ENCODE peak calls at places on chromosomes 12 and 14, in nine cellular contexts. B, A, I, V, S, F, L, X and G are unnamed samples. For H3K4me1, the result is how much of the 10 kb centered on the place peaks cover.

GRCh38 chr14:37150414-37150813 is 22.0 kb downstream of the SLC25A21 start:
- DNase-seq in B (peak), A (no peak), I (no peak), V (no peak), S (no peak), F (no peak), L (peak), X (no peak), G (no peak)

GRCh38 chr12:2475984-2476383 is 318.8 kb upstream of the FKBP4 start:
- DNase-seq in B (no peak), A (no peak), I (no peak), V (no peak), S (no peak), F (no peak), L (no peak), X (no peak), G (no peak)

GRCh38 chr14:31945701-31946100 is 131.4 kb upstream of the ARHGAP5 start:
- DNase-seq in B (no peak), A (no peak), I (no peak), V (no peak), S (no peak), F (no peak), L (no peak), X (peak), G (no peak)

GRCh38 chr14:101881426-101881825 is 82.9 kb upstream of the DYNC1H1 start:
- DNase-seq in B (no peak), A (no peak), I (no peak), V (peak), S (no peak), F (no peak), L (no peak), X (no peak), G (no peak)

GRCh38 chr14:91283666-91284065 is 39.2 kb upstream of the GPR68 start:
- DNase-seq in B (peak), A (no peak), I (no peak), V (no peak), S (no peak), F (no peak), L (no peak), X (no peak), G (no peak)

GRCh38 chr12:129615001-129615400 is 288.8 kb downstream of the TMEM132D start:
- DNase-seq in B (no peak), A (no peak), I (no peak), V (no peak), S (no peak), F (no peak), L (no peak), X (no peak), G (no peak)

GRCh38 chr14:25006961-25007795 is 42.8 kb downstream of the STXBP6 start:
- DNase-seq in B (peak), A (no peak), I (no peak), V (no peak), S (no peak), F (no peak), L (peak), X (no peak), G (no peak)

GRCh38 chr12:92019491-92020277 is 126.0 kb downstream of the BTG1 start:
- DNase-seq in B (no peak), A (no peak), I (no peak), V (no peak), S (no peak), F (no peak), L (no peak), X (no peak), G (no peak)

GRCh38 chr14:77457115-77457521 is 283 bp downstream of the VIPAS39 start:
- DNase-seq in B (peak), A (no peak), I (no peak), V (peak), S (no peak), F (no peak), L (no peak), X (no peak), G (no peak)

GRCh38 chr12:3545121-3545796 is 54.3 kb downstream of the PRMT8 start:
- DNase-seq in B (no peak), A (no peak), I (no peak), V (no peak), S (no peak), F (no peak), L (no peak), X (no peak), G (no peak)

GRCh38 chr14:65169351-65169750 is 67.0 kb upstream of the MAX start:
- DNase-seq in B (peak), A (no peak), I (no peak), V (no peak), S (no peak), F (no peak), L (no peak), X (no peak), G (no peak)

GRCh38 chr14:65961004-65961403 is 525.2 kb upstream of the CCDC196 start:
- DNase-seq in B (peak), A (peak), I (no peak), V (no peak), S (no peak), F (no peak), L (peak), X (peak), G (peak)

GRCh38 chr14:59632381-59632780 is 55.8 kb upstream of the CCDC175 start:
- DNase-seq in B (peak), A (no peak), I (no peak), V (no peak), S (peak), F (no peak), L (peak), X (peak), G (no peak)

GRCh38 chr12:106369624-106370346 is 12.2 kb downstream of the POLR3B start:
- DNase-seq in B (peak), A (no peak), I (no peak), V (no peak), S (no peak), F (no peak), L (peak), X (no peak), G (no peak)

GRCh38 chr12:117441751-117442150 is 80.3 kb upstream of the NOS1 start:
- DNase-seq in B (no peak), A (peak), I (no peak), V (peak), S (peak), F (no peak), L (peak), X (no peak), G (no peak)

GRCh38 chr12:124336742-124337520 is 42.0 kb downstream of the RFLNA start:
- DNase-seq in B (no peak), A (no peak), I (no peak), V (no peak), S (no peak), F (no peak), L (no peak), X (no peak), G (no peak)

GRCh38 chr12:14563051-14563450 is 4.6 kb downstream of the PLBD1 start:
- DNase-seq in B (no peak), A (no peak), I (no peak), V (no peak), S (no peak), F (no peak), L (no peak), X (no peak), G (no peak)

GRCh38 chr14:94449930-94450329 is 2.7 kb downstream of the SERPINA11 start:
- DNase-seq in B (no peak), A (no peak), I (no peak), V (no peak), S (no peak), F (no peak), L (no peak), X (no peak), G (no peak)

GRCh38 chr12:116520801-116521471 is 38.2 kb upstream of the MAP1LC3B2 start:
- DNase-seq in B (peak), A (no peak), I (no peak), V (no peak), S (peak), F (no peak), L (no peak), X (no peak), G (no peak)

GRCh38 chr12:14769462-14769836 is 33.8 kb downstream of the WBP11 start:
- DNase-seq in B (peak), A (peak), I (peak), V (peak), S (peak), F (peak), L (peak), X (peak), G (peak)

GRCh38 chr12:6382371-6382770 is 1.6 kb upstream of the LTBR start:
- DNase-seq in B (no peak), A (no peak), I (no peak), V (no peak), S (no peak), F (no peak), L (no peak), X (no peak), G (no peak)

GRCh38 chr14:67482765-67483164 is 5.8 kb downstream of the TMEM229B start:
- DNase-seq in B (no peak), A (no peak), I (no peak), V (no peak), S (no peak), F (no peak), L (no peak), X (no peak), G (no peak)

GRCh38 chr12:104243971-104244370 is 28.4 kb downstream of the TXNRD1 start:
- DNase-seq in B (no peak), A (no peak), I (no peak), V (no peak), S (no peak), F (no peak), L (no peak), X (no peak), G (no peak)

GRCh38 chr12:27095346-27095745 is 13.0 kb upstream of the C12orf71 start:
- DNase-seq in B (no peak), A (no peak), I (no peak), V (no peak), S (peak), F (no peak), L (no peak), X (no peak), G (no peak)

GRCh38 chr12:53336137-53336785 is at the start of gene SP7:
- DNase-seq in B (no peak), A (no peak), I (no peak), V (no peak), S (no peak), F (no peak), L (no peak), X (no peak), G (no peak)

GRCh38 chr12:6533653-6534157 is 612 bp upstream of the GAPDH start:
- DNase-seq in B (peak), A (peak), I (peak), V (peak), S (peak), F (peak), L (peak), X (peak), G (peak)

GRCh38 chr12:118337194-118337838 is 35.4 kb downstream of the TAOK3 start:
- DNase-seq in B (peak), A (no peak), I (no peak), V (no peak), S (peak), F (no peak), L (peak), X (no peak), G (no peak)

GRCh38 chr14:24095196-24096068 is 1.3 kb downstream of the PCK2 start:
- DNase-seq in B (peak), A (peak), I (peak), V (no peak), S (no peak), F (peak), L (peak), X (peak), G (peak)

GRCh38 chr12:11834925-11835324 is 185.5 kb downstream of the ETV6 start:
- DNase-seq in B (no peak), A (no peak), I (no peak), V (no peak), S (no peak), F (no peak), L (no peak), X (no peak), G (no peak)
- H3K4me1 ChIP-seq in B (under half), A (half or more), I (under half), V (half or more), S (under half), F (under half), L (under half), X (half or more), G (under half)

GRCh38 chr12:98646165-98646764 is 1.2 kb downstream of the APAF1 start:
- DNase-seq in B (peak), A (no peak), I (no peak), V (no peak), S (no peak), F (no peak), L (peak), X (no peak), G (no peak)

GRCh38 chr12:98639526-98639925 is 5.1 kb downstream of the IKBIP start:
- DNase-seq in B (no peak), A (no peak), I (no peak), V (no peak), S (no peak), F (no peak), L (no peak), X (no peak), G (no peak)

GRCh38 chr12:98644712-98645571 is at the start of the genes APAF1 and IKBIP:
- DNase-seq in B (peak), A (peak), I (peak), V (peak), S (peak), F (peak), L (peak), X (peak), G (peak)

GRCh38 chr12:98645572-98646067 is 530 bp downstream of the APAF1 start:
- DNase-seq in B (no peak), A (no peak), I (no peak), V (peak), S (peak), F (peak), L (peak), X (peak), G (peak)

DNA sequence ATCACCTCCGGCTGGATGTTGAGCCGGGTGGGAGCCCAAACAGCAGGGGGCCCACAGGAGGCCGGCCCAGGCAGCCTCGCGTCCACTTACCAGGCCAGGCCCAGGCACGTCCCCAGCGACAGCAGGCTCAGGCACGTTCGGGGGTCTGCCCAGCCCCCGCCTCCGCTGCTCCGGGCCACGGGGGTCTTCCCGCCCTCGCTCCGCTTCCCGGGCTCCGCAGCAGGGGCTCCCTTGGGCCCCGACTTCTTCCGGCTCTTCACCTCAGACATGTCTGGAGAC is 216 bp downstream of the IKBIP start:
- DNase-seq in B (no peak), A (no peak), I (no peak), V (no peak), S (peak), F (peak), L (peak), X (peak), G (no peak)
- TF ChIP-seq POLR2A in B (no peak), A (no peak), I (no peak), V (no peak), S (no peak), F (no peak), L (no peak), X (no peak), G (no peak)

GRCh38 chr12:46134852-46135251 is 134.0 kb downstream of the SLC38A1 start:
- DNase-seq in B (no peak), A (no peak), I (no peak), V (no peak), S (no peak), F (no peak), L (no peak), X (no peak), G (no peak)

GRCh38 chr12:46134205-46134811 is 134.5 kb downstream of the SLC38A1 start:
- DNase-seq in B (no peak), A (no peak), I (no peak), V (no peak), S (no peak), F (no peak), L (no peak), X (no peak), G (no peak)

GRCh38 chr12:46135750-46136149 is 133.1 kb downstream of the SLC38A1 start:
- DNase-seq in B (no peak), A (no peak), I (no peak), V (no peak), S (no peak), F (no peak), L (no peak), X (no peak), G (no peak)

GRCh38 chr12:46133751-46134150 is 135.1 kb downstream of the SLC38A1 start:
- DNase-seq in B (peak), A (no peak), I (no peak), V (no peak), S (no peak), F (no peak), L (peak), X (no peak), G (no peak)

GRCh38 chr12:46131729-46132128 is 137.1 kb downstream of the SLC38A1 start:
- DNase-seq in B (no peak), A (no peak), I (no peak), V (no peak), S (no peak), F (no peak), L (peak), X (no peak), G (no peak)
- TF ChIP-seq CTCF in B (peak), A (no peak), I (no peak), V (peak), S (no peak), F (no peak), L (peak), X (peak), G (no peak)

GRCh38 chr14:73795974-73796373 is 55.7 kb upstream of the PTGR2 start:
- DNase-seq in B (peak), A (no peak), I (no peak), V (peak), S (no peak), F (no peak), L (peak), X (peak), G (no peak)

GRCh38 chr14:73800970-73801515 is 50.6 kb upstream of the PTGR2 start:
- DNase-seq in B (no peak), A (no peak), I (no peak), V (no peak), S (no peak), F (no peak), L (no peak), X (no peak), G (no peak)

GRCh38 chr14:73795466-73795865 is 56.2 kb upstream of the PTGR2 start:
- DNase-seq in B (no peak), A (no peak), I (no peak), V (no peak), S (no peak), F (no peak), L (no peak), X (no peak), G (no peak)

GRCh38 chr14:73797540-73797925 is 54.1 kb upstream of the PTGR2 start:
- DNase-seq in B (no peak), A (no peak), I (no peak), V (peak), S (no peak), F (no peak), L (no peak), X (no peak), G (no peak)

DNA sequence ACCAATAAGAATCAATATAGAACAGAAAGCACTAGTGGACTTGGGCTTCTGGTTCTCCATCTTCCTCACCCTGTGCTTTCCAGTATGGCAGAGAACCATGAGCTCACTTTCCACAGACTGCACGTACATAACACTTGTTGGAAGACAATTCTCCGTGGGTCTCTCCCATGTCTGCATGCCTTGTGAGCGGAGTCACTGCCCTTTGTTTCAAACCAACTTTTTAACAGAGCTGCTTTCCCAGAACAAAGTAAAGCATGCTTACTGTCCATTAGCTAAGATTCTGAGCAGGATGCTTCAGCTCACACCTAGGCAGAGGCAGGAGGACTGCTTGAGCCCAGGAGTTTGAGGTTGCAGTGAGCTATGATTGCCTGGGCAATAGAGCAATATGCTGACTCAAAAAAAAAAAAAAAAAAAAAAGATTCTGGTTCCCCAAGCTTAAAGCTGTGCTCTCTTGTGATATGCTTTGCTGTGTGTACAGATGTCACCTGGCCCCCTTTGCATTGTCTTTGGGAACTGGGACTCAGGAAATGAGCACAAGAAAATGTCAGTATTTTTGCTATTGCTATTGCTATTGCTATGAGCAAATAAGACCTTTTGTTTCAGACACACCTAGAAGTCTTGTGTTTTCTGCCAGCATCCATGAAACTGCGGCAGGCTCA is 54.6 kb upstream of the PTGR2 start:
- DNase-seq in B (peak), A (no peak), I (no peak), V (peak), S (no peak), F (no peak), L (no peak), X (no peak), G (no peak)
- H3K4me1 ChIP-seq in B (under half), A (under half), I (under half), V (under half), S (under half), F (under half), L (under half), X (half or more), G (under half)

DNA sequence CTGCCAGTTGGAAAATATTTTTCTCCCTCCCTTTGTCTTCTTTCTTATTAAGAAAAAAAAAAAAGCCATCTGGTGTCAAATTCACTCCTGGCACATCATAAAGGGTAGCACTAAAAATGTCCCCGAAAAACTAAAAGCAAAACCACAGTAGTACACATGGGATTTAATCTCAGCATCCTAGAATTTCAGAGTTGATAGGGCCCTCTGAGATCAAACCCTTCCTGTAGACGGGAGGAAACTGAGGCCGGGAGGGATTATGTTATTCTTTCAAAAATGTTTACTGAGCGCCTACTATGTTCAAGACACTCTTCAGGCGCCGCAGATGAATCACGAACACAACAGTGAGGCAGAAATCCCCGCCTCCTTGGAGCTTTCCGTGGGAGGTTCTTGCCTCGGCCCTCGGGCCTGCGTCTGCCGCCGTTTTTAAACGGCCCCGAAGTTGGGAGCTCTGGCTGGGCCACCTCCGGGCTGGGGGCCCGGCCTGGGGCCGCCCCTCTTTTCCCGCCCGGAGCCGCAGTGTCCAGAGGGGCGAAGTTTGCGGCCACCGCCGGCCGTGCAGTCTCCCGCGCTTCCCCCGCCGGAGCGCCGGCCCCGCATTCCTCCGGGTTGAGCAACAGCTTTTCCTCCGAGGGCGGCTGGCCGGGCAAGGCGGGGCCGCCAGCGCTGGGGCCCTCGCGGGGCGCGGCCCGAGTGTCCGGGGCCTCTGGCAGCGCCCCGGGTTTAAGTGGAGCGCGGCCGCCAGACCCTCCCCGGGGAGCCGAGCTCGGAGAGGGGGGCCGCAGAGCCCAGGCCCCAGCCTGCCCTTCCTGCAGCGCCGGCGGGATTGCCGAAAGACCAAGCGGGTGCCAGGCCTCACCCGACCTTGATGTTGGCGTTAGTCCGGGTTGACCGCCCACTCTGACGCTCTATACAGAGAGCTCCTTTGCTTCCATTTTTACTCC is 18.6 kb upstream of the CTDSP2 start:
- DNase-seq in B (peak), A (peak), I (peak), V (peak), S (peak), F (peak), L (peak), X (peak), G (peak)
- TF ChIP-seq POLR2A in B (no peak), A (no peak), I (peak), V (peak), S (peak), F (peak), L (no peak), X (peak), G (peak)